ENCODE peak calls at places on chromosomes 4 and X, in eight cellular contexts. A is sigmoid colon, B is lower lobe of right lung, G is OCI-LY7, W is adrenal gland, Y is astrocyte, I is psoas muscle, P is IMR-90. V is an unnamed sample. For H3K36me3, the result is how much of the 10 kb centered on the place peaks cover.

GRCh38 chr4:173793937-173794510 is 264.0 kb upstream of the HAND2 start:
- DNase-seq in W (no peak), Y (no peak), I (no peak), G (no peak), B (no peak), A (no peak), P (peak), V (peak)

GRCh38 chr4:57442834-57443291 is 332.7 kb upstream of the IGFBP7 start:
- DNase-seq in B (no peak), Y (peak), A (no peak), P (peak), W (peak), I (no peak), G (peak), V (peak)

GRCh38 chrX:153628129-153628528 is 18.9 kb upstream of the DUSP9 start:
- DNase-seq in W (no peak), B (peak), A (no peak), I (no peak), Y (no peak), G (no peak), P (no peak), V (no peak)

GRCh38 chrX:11089802-11090201 is 21.3 kb upstream of the HCCS start:
- DNase-seq in W (no peak), Y (no peak), P (no peak), G (no peak), A (no peak), B (no peak), I (no peak), V (no peak)

GRCh38 chr4:3836802-3837601 is 70.8 kb downstream of the ADRA2C start:
- DNase-seq in W (peak), B (peak), P (no peak), I (peak), Y (no peak), G (peak), A (no peak), V (no peak)

GRCh38 chr4:38896940-38897339 is 29.3 kb downstream of the FAM114A1 start:
- DNase-seq in P (peak), G (no peak), Y (no peak), B (no peak), A (no peak), I (no peak), W (no peak), V (peak)

GRCh38 chr4:136706942-136707341 is 825.4 kb downstream of the PCDH18 start:
- DNase-seq in I (no peak), B (no peak), A (no peak), W (no peak), G (no peak), Y (no peak), P (no peak), V (no peak)

GRCh38 chrX:110944793-110945466 is 149.3 kb upstream of the CHRDL1 start:
- DNase-seq in P (no peak), Y (peak), I (no peak), G (no peak), A (no peak), W (no peak), B (no peak), V (peak)

GRCh38 chr4:4302416-4302815 is 12.4 kb downstream of the ZBTB49 start:
- DNase-seq in A (no peak), B (no peak), P (no peak), I (no peak), G (no peak), Y (no peak), W (no peak), V (no peak)

GRCh38 chrX:29662759-29663503 is 552.4 kb upstream of the MAGEB2 start:
- DNase-seq in A (no peak), B (no peak), W (peak), P (peak), Y (peak), I (no peak), G (no peak), V (peak)

GRCh38 chrX:115650449-115650848 is 89.5 kb downstream of the PLS3 start:
- DNase-seq in W (no peak), A (no peak), B (no peak), P (peak), G (no peak), I (no peak), Y (peak), V (peak)

DNA sequence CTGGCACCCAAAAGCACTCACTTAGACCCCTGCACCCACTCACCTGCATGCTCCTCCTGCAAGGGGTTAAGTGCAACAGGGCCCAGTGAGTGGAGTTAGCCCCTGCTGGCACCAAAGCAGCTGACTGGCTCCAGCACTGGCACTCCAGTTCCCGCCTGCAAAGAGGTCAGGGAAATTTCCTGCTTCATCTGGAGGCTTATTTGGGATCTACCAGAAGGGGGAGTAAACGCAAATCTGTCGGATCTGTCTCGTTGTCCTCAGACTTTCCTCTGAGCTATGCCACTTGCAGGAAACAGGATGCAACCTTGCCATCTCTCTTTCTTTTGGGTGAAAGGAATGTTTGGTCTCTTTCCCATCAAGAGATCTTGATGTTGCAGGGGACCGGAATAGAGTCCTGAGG is 435.6 kb downstream of the PCDH10 start:
- DNase-seq in I (no peak), W (no peak), P (no peak), B (no peak), G (no peak), Y (no peak), A (no peak), V (no peak)
- TF ChIP-seq CTCF in I (no peak), W (no peak), P (no peak), B (no peak), G (no peak), Y (no peak), A (no peak), V (no peak)

GRCh38 chr4:1703880-1704279 is 8.2 kb downstream of the SLBP start:
- DNase-seq in G (no peak), A (peak), P (no peak), W (no peak), B (no peak), Y (no peak), I (no peak), V (no peak)
- H3K36me3 ChIP-seq in G (half or more), A (under half), P (under half), W (under half), B (half or more), Y (under half), I (half or more), V (under half)

GRCh38 chr4:13364178-13364577 is 120.0 kb downstream of the RAB28 start:
- DNase-seq in Y (no peak), A (no peak), W (no peak), P (no peak), G (no peak), I (no peak), B (no peak), V (no peak)

GRCh38 chr4:13364653-13365052 is 119.5 kb downstream of the RAB28 start:
- DNase-seq in P (no peak), G (no peak), Y (no peak), W (no peak), B (no peak), I (no peak), A (no peak), V (no peak)

GRCh38 chr4:13367691-13368090 is 116.4 kb downstream of the RAB28 start:
- DNase-seq in W (no peak), G (no peak), I (no peak), A (no peak), P (no peak), B (no peak), Y (no peak), V (no peak)

GRCh38 chr4:13367244-13367643 is 116.9 kb downstream of the RAB28 start:
- DNase-seq in Y (no peak), A (no peak), W (no peak), B (no peak), G (no peak), P (no peak), I (no peak), V (no peak)

DNA sequence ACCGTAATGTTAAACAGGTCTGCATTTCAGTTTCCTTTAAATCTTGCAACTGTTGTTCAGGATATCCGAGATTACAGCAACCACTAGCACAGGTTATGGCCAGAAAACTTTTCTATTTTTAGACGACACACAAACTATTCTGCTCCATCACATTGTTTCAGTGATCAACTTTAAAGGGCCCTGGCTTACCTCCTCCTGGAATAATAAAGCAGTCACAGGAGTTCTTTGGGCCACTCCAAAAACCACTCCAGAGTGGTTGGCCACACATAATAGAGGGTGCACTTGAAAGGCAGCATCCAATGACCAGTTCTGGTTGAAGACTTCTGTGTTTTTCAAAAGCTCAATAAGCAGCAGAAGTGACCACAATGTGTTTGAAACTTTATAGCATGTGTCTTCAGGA is 118.9 kb downstream of the RAB28 start:
- DNase-seq in G (no peak), I (no peak), Y (no peak), B (no peak), A (no peak), P (no peak), W (no peak), V (no peak)
- TF ChIP-seq CTCF in G (no peak), I (no peak), Y (no peak), B (no peak), A (no peak), P (no peak), W (no peak), V (no peak)

DNA sequence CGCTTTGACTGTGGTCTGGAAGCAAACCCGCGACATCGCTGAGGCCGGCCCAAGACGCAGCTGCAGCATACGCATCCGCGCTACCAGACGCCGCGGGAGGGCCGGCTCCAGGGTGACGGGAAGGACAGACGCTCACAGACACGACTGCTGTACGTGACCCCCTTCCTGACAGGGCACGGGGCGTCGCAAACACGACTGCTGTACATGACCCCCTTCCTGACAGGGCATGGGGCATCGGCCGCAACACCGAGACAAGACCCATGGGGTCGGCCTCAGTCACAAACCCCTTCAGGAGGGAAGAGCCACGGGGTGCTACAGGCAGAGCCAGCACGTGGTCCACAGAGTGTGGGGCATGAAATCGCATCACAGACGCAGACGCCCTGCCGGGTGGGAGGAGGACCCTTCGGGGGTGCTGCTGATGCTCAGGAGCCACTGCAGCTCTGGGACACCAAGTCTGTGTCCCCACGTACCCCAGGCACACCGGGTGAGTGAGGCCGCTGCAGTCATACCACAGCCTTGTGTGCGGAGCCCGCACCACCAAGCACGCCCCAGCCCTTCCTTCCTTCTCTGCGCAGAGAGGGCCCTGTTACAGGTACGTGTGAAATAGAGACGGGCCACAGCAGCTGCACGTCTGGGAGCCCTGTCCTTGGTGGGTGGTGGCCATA is 38.7 kb upstream of the CPLX1 start:
- DNase-seq in I (peak), B (no peak), W (no peak), P (no peak), G (no peak), A (no peak), Y (no peak), V (no peak)
- H3K36me3 ChIP-seq in I (half or more), B (half or more), W (half or more), P (half or more), G (under half), A (half or more), Y (under half), V (under half)

GRCh38 chr4:15694431-15694830 is 8.4 kb upstream of the BST1 start:
- DNase-seq in Y (peak), P (no peak), W (no peak), A (no peak), G (no peak), B (no peak), I (no peak), V (peak)

GRCh38 chr4:15688056-15688455 is 6.4 kb downstream of the FAM200B start:
- DNase-seq in B (no peak), Y (no peak), W (no peak), G (no peak), A (no peak), P (no peak), I (no peak), V (no peak)

GRCh38 chr4:15691346-15692140 is 9.9 kb downstream of the FAM200B start:
- DNase-seq in P (peak), G (no peak), B (no peak), W (no peak), Y (peak), I (no peak), A (no peak), V (no peak)

GRCh38 chr4:15689540-15689939 is 7.9 kb downstream of the FAM200B start:
- DNase-seq in A (no peak), Y (no peak), I (no peak), G (no peak), P (peak), B (no peak), W (no peak), V (no peak)

DNA sequence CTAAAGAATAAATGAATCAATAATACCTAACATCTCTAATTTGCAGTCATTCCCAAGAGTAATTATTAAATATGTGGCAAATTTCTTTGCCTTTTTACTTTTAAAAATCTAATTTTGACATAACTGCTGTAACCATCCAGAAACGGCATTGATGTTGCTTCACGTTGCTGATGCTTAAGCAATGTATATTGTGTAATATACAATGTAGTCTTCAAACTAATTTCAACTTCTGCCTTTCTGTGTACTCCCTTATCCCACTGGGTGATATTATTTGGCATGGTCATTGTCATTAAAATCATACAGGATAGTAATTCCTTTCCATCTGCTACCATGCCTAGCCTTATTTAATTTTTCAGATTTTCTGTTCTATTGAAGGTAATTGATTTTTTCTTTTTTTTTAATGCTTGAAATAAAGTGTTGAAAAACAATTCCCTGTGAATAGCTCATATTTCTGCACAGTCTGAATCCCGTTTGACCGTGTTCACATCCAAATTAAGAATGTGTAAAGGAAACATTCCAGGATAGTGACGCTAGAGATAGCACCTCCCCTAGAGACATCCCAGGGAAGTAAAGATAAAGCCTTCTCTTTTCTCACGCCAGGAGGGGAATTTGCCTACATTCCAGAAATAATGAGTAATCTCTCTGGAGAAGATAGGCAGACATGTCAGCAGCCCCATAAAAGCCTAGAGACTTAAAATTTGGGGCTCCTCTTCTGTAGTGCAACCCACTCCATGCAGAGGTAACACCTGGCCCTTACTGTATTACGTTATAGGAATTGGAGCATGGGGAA is 8.6 kb downstream of the FAM200B start:
- DNase-seq in A (no peak), I (no peak), W (no peak), P (peak), B (no peak), G (no peak), Y (peak), V (peak)
- TF ChIP-seq CTCF in A (no peak), I (no peak), W (no peak), P (no peak), B (no peak), G (no peak), Y (no peak), V (no peak)

V was measured in fibroblast of lung.